ENCODE peak calls at places on chromosome 13, in six cellular contexts. T is lower leg skin, B is upper lobe of left lung, Z is HCT116, M is body of pancreas, Y is uterus. U is an unnamed sample.

GRCh38 chr13:93945621-93946020 is 533.9 kb downstream of the DCT start:
- DNase-seq in Y (no peak), B (no peak), T (no peak), M (no peak), Z (no peak), U (no peak)

GRCh38 chr13:34577051-34577450 is 365.0 kb upstream of the NBEA start:
- DNase-seq in M (no peak), Z (no peak), B (no peak), Y (no peak), T (no peak), U (no peak)

GRCh38 chr13:95164830-95165229 is 136.4 kb downstream of the ABCC4 start:
- DNase-seq in T (no peak), Z (no peak), M (no peak), Y (no peak), B (no peak), U (peak)

GRCh38 chr13:30142502-30143211 is 164.7 kb downstream of the KATNAL1 start:
- DNase-seq in M (peak), T (no peak), B (no peak), Z (peak), Y (peak), U (no peak)

GRCh38 chr13:32267836-32268439 is 47.2 kb downstream of the ZAR1L start:
- DNase-seq in B (no peak), T (no peak), Y (no peak), Z (peak), M (peak), U (no peak)

GRCh38 chr13:109788372-109789195 is 2.2 kb upstream of the IRS2 start:
- DNase-seq in B (no peak), M (no peak), Y (no peak), Z (no peak), T (no peak), U (no peak)

GRCh38 chr13:111893071-111893606 is 173.8 kb upstream of the SOX1 start:
- DNase-seq in M (no peak), T (peak), B (no peak), Z (no peak), Y (no peak), U (no peak)

GRCh38 chr13:102311433-102311796 is 90.4 kb downstream of the FGF14 start:
- DNase-seq in M (no peak), Y (no peak), T (no peak), B (no peak), Z (no peak), U (no peak)

GRCh38 chr13:40666058-40666904 is at the start of gene FOXO1:
- DNase-seq in B (peak), Y (peak), M (peak), T (peak), Z (peak), U (peak)
- TF ChIP-seq POLR2A in B (peak), Y (peak), M (peak), T (peak), Z (peak), U (peak)

GRCh38 chr13:50712469-50712868 is 131.0 kb downstream of the DLEU7 start:
- DNase-seq in B (no peak), Z (no peak), Y (no peak), T (no peak), M (no peak), U (no peak)

GRCh38 chr13:50713849-50714248 is 129.6 kb downstream of the DLEU7 start:
- DNase-seq in B (peak), Y (no peak), Z (no peak), M (no peak), T (no peak), U (no peak)

GRCh38 chr13:50712882-50713281 is 130.6 kb downstream of the DLEU7 start:
- DNase-seq in T (no peak), M (no peak), Y (no peak), B (no peak), Z (no peak), U (no peak)

GRCh38 chr13:50714886-50715285 is 128.6 kb downstream of the DLEU7 start:
- DNase-seq in Z (no peak), Y (no peak), M (no peak), B (peak), T (no peak), U (no peak)

DNA sequence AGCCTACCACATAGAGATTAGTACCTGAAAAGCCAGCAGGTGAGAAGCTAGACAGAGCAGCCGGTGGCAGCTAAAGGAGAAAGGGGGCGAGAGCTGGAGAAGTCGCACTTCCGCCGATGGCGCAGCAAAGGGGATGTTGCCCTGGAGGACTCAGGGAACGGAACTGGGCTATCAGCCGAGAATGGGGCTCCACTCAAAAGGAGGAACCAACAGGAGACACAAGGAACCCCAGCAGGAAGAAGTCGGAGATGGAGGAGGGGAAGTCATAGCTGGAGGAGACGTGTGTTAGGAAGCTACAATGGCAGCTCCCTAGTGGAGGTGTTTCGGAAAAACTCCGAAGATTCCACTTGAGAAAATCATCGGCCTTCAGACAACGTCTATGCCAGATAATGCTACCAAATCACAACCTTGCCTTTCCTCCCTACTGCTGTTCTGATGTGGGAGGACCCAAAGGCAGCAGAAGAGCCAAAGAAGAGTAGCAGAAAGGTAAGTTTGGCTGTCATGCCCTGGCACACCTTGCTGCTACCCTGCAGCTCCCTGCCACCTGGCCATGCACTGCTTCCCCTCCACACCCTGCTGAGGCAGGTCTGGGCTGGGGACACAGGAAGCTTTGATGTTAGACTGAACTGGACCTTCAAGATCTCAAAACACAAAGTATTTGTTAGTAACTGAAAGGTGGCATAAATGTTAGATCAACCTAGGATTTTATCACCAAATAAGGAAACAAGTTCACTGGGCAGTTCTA is 127.9 kb downstream of the DLEU7 start:
- DNase-seq in M (peak), Z (no peak), B (peak), Y (no peak), T (peak), U (no peak)
- TF ChIP-seq POLR2A in M (no peak), Z (no peak), B (peak), Y (no peak), T (no peak), U (no peak)

GRCh38 chr13:84430015-84430414 is 547.7 kb upstream of the SLITRK1 start:
- DNase-seq in Z (no peak), B (no peak), Y (no peak), T (no peak), M (no peak), U (no peak)
- TF ChIP-seq POLR2A in Z (no peak), B (no peak), Y (no peak), T (no peak), M (no peak), U (no peak)

GRCh38 chr13:45341799-45342584 is 1.0 kb upstream of the TPT1 start:
- DNase-seq in Z (no peak), M (peak), T (peak), Y (peak), B (peak), U (peak)
- TF ChIP-seq POLR2A in Z (no peak), M (no peak), T (no peak), Y (no peak), B (no peak), U (no peak)

GRCh38 chr13:113837554-113838355 is 26.1 kb downstream of the GAS6 start:
- DNase-seq in Y (peak), T (peak), B (peak), Z (peak), M (peak), U (peak)
- TF ChIP-seq POLR2A in Y (no peak), T (no peak), B (no peak), Z (no peak), M (peak), U (no peak)

U was measured in erythroblast.